ENCODE peak calls at places on chromosomes 5 and 9, in seven cellular contexts. K is ecto neural progenitor cell; C is stimulated activated CD8-positive, alpha-beta memory T cell treated with anti-CD3 and anti-CD28 coated beads, Interleukin-4, amount 100 ng/mL, for 24 hours; J is fibroblast of pulmonary artery; B is NCI-H2081; N is fibroblast of lung; M is germinal center. F is an unnamed sample.

GRCh38 chr5:139453683-139454567 is 8.6 kb downstream of the ECSCR start:
- DNase-seq in B (no peak), N (no peak), K (no peak), J (no peak), M (no peak), C (no peak), F (no peak)

GRCh38 chr9:105054488-105054887 is 126.5 kb upstream of the ABCA1 start:
- DNase-seq in J (peak), K (no peak), C (no peak), M (no peak), B (no peak), N (peak), F (no peak)

GRCh38 chr9:106479679-106480078 is 383.3 kb upstream of the ZNF462 start:
- DNase-seq in K (no peak), C (no peak), J (peak), M (no peak), N (peak), B (no peak), F (no peak)

GRCh38 chr9:1125741-1126140 is 75.6 kb downstream of the DMRT2 start:
- DNase-seq in K (no peak), M (no peak), J (peak), N (peak), C (no peak), B (no peak), F (no peak)

GRCh38 chr5:176628406-176629228 is 1.7 kb downstream of the SNCB start:
- DNase-seq in C (no peak), M (no peak), B (no peak), N (no peak), K (no peak), J (no peak), F (no peak)

GRCh38 chr9:97670586-97670985 is 26.6 kb downstream of the XPA start:
- DNase-seq in N (no peak), C (no peak), K (no peak), B (no peak), J (no peak), M (no peak), F (no peak)

GRCh38 chr9:129873563-129873962 is 38.3 kb downstream of the USP20 start:
- DNase-seq in K (no peak), B (no peak), M (no peak), N (no peak), C (no peak), J (no peak), F (no peak)

GRCh38 chr5:150553911-150554310 is 46.0 kb downstream of the NDST1 start:
- DNase-seq in C (no peak), B (no peak), K (no peak), M (no peak), J (no peak), N (no peak), F (no peak)

GRCh38 chr9:88218721-88219120 is 80.4 kb upstream of the SPATA31C2 start:
- DNase-seq in B (no peak), M (no peak), J (peak), K (no peak), C (no peak), N (peak), F (no peak)

GRCh38 chr9:3244963-3245653 is 280.7 kb downstream of the RFX3 start:
- DNase-seq in M (no peak), K (no peak), N (no peak), B (no peak), J (peak), C (no peak), F (no peak)

GRCh38 chr5:79508794-79509193 is 5.1 kb downstream of the HOMER1 start:
- DNase-seq in M (no peak), C (no peak), K (no peak), B (no peak), J (no peak), N (no peak), F (no peak)

GRCh38 chr5:45277860-45278259 is 418.3 kb downstream of the HCN1 start:
- DNase-seq in N (no peak), K (no peak), M (no peak), J (no peak), C (no peak), B (no peak), F (no peak)

GRCh38 chr5:76737131-76737556 is 21.2 kb downstream of the F2R start:
- DNase-seq in B (no peak), C (no peak), N (no peak), M (no peak), K (no peak), J (no peak), F (no peak)

GRCh38 chr9:135898634-135899407 is 8.5 kb downstream of the CAMSAP1 start:
- DNase-seq in K (no peak), N (peak), B (no peak), J (peak), C (no peak), M (no peak), F (no peak)

GRCh38 chr9:89138463-89139390 is 39.9 kb downstream of the SHC3 start:
- DNase-seq in J (peak), C (no peak), N (peak), M (no peak), B (no peak), K (no peak), F (no peak)

GRCh38 chr5:24905123-24905522 is 260.3 kb upstream of the CDH10 start:
- DNase-seq in K (no peak), C (no peak), N (peak), M (no peak), J (peak), B (no peak), F (no peak)

GRCh38 chr5:158679221-158679641 is 420.5 kb downstream of the EBF1 start:
- DNase-seq in C (no peak), K (no peak), M (no peak), J (no peak), N (no peak), B (no peak), F (no peak)

GRCh38 chr5:96474073-96474472 is 41.0 kb upstream of the PCSK1 start:
- DNase-seq in N (no peak), M (no peak), C (no peak), K (no peak), J (no peak), B (no peak), F (no peak)

GRCh38 chr9:21567926-21568325 is 85.8 kb upstream of the IFNE start:
- DNase-seq in B (no peak), J (no peak), M (no peak), N (no peak), K (no peak), C (no peak), F (no peak)

GRCh38 chr9:110546411-110546871 is 33.1 kb downstream of the SVEP1 start:
- DNase-seq in J (no peak), B (no peak), K (no peak), N (no peak), M (no peak), C (no peak), F (no peak)

GRCh38 chr9:113993838-113994540 is 84.1 kb downstream of the AMBP start:
- DNase-seq in K (no peak), N (peak), J (peak), B (peak), C (peak), M (no peak), F (peak)